ENCODE peak calls at places on chromosomes 1 and 21, in ten cellular contexts. U, G, Q, N, P, H, V, Y, Z and L are unnamed samples.

GRCh38 chr21:33578214-33578613 is 10.3 kb downstream of the DONSON start:
- DNase-seq in P (no peak), H (no peak), N (no peak), Q (no peak), G (no peak), V (no peak), U (no peak), Y (no peak), Z (no peak), L (no peak)

GRCh38 chr1:201348211-201348566 is 29.3 kb downstream of the TNNT2 start:
- DNase-seq in H (peak; percentile 36), Y (no peak), Z (peak; percentile 83), Q (no peak), V (peak; percentile 45), G (no peak), P (peak; percentile 12), U (peak; percentile 60), N (peak; percentile 29), L (peak; percentile 54)

GRCh38 chr1:108038837-108039236 is 73.9 kb upstream of the VAV3 start:
- DNase-seq in V (no peak), Q (no peak), P (no peak), H (no peak), Z (no peak), U (no peak), G (no peak), N (no peak), Y (no peak), L (no peak)

GRCh38 chr1:232613752-232614381 is 16.1 kb downstream of the SIPA1L2 start:
- DNase-seq in Y (no peak), Q (no peak), U (no peak), P (peak; percentile 80), V (no peak), G (no peak), Z (no peak), H (no peak), N (no peak), L (no peak)

GRCh38 chr1:167439301-167439988 is 78.9 kb downstream of the CD247 start:
- DNase-seq in V (no peak), P (no peak), N (no peak), Z (no peak), H (no peak), G (no peak), U (no peak), Y (no peak), Q (peak; percentile 79), L (peak; percentile 54)

GRCh38 chr1:1349256-1350012 is at the start of gene DVL1:
- DNase-seq in P (no peak), Q (peak; percentile 87), U (peak; percentile 85), H (no peak), Y (peak; percentile 57), Z (peak; percentile 88), V (peak; percentile 80), G (peak; percentile 79), N (peak; percentile 82), L (peak; percentile 71)

GRCh38 chr21:42316891-42317290 is 1.7 kb upstream of the TFF3 start:
- DNase-seq in Z (no peak), P (no peak), G (peak; percentile 56), Q (no peak), Y (no peak), U (no peak), H (no peak), N (no peak), V (no peak), L (no peak)

GRCh38 chr1:206430031-206430983 is 40.0 kb upstream of the IKBKE start:
- DNase-seq in U (no peak), G (no peak), H (no peak), Z (no peak), Y (no peak), P (no peak), Q (no peak), N (no peak), V (no peak), L (no peak)

GRCh38 chr1:219938706-219939105 is 10.3 kb upstream of the SLC30A10 start:
- DNase-seq in V (no peak), Z (peak; percentile 39), Q (no peak), P (no peak), G (no peak), N (no peak), Y (no peak), U (no peak), H (no peak), L (no peak)

GRCh38 chr1:109298666-109299086 is 8.1 kb downstream of the MYBPHL start:
- DNase-seq in H (peak; percentile 82), N (peak; percentile 25), V (no peak), G (no peak), U (no peak), P (no peak), Y (no peak), Q (no peak), Z (no peak), L (peak; percentile 39)

GRCh38 chr1:151326619-151327222 is 495 bp downstream of the PI4KB start:
- DNase-seq in Q (peak; percentile 75), Y (no peak), G (no peak), H (no peak), U (no peak), N (peak; percentile 71), P (no peak), Z (peak; percentile 62), V (peak; percentile 68), L (peak; percentile 71)

GRCh38 chr1:208268541-208269337 is 24.6 kb upstream of the PLXNA2 start:
- DNase-seq in Y (no peak), V (no peak), Q (no peak), G (no peak), N (no peak), U (no peak), Z (no peak), H (no peak), P (no peak), L (no peak)

GRCh38 chr21:32653326-32653901 is 41.2 kb upstream of the CFAP298 start:
- DNase-seq in H (no peak), P (no peak), V (peak; percentile 20), Q (no peak), G (no peak), Y (no peak), N (peak; percentile 12), Z (peak; percentile 62), U (no peak), L (peak; percentile 35)

GRCh38 chr1:54591127-54591756 is 32.1 kb downstream of the FAM151A start:
- DNase-seq in Y (no peak), G (no peak), H (no peak), U (no peak), Q (no peak), N (no peak), Z (no peak), V (no peak), P (no peak), L (no peak)

GRCh38 chr1:160221089-160221488 is 15.9 kb downstream of the PEA15 start:
- DNase-seq in Y (no peak), Z (no peak), H (no peak), N (no peak), U (no peak), P (no peak), V (no peak), Q (no peak), G (no peak), L (no peak)

GRCh38 chr1:191757003-191757402 is 401.3 kb upstream of the RGS18 start:
- DNase-seq in U (no peak), Q (no peak), Z (no peak), Y (no peak), N (no peak), V (no peak), G (no peak), H (no peak), P (no peak), L (no peak)

GRCh38 chr1:93207211-93207610 is 26.7 kb downstream of the CCDC18 start:
- DNase-seq in H (no peak), U (no peak), Q (no peak), N (no peak), V (no peak), Z (no peak), P (no peak), G (no peak), Y (no peak), L (no peak)

GRCh38 chr1:101136739-101137138 is 100.1 kb upstream of the S1PR1 start:
- DNase-seq in Z (no peak), G (no peak), U (no peak), H (no peak), V (no peak), Y (no peak), Q (no peak), P (peak; percentile 17), N (no peak), L (peak; percentile 19)

GRCh38 chr1:66291047-66291864 is 242.7 kb upstream of the SGIP1 start:
- DNase-seq in U (no peak), Q (no peak), H (no peak), Y (no peak), V (no peak), G (no peak), P (no peak), N (no peak), Z (no peak), L (no peak)

GRCh38 chr1:109931189-109931672 is 20.6 kb downstream of the CSF1 start:
- DNase-seq in Q (peak; percentile 89), P (peak; percentile 78), G (peak; percentile 37), H (no peak), Y (no peak), V (no peak), U (no peak), Z (peak; percentile 84), N (no peak), L (no peak)

GRCh38 chr1:235866207-235866912 is at the start of gene LYST:
- DNase-seq in U (peak; percentile 80), Z (peak; percentile 37), H (no peak), V (peak; percentile 30), Y (peak; percentile 37), G (peak; percentile 46), P (no peak), Q (peak; percentile 75), N (peak; percentile 68), L (peak; percentile 68)

GRCh38 chr21:37563641-37564340 is 197.2 kb downstream of the DYRK1A start:
- DNase-seq in U (peak; percentile 93), H (peak; percentile 94), Y (peak; percentile 88), Z (peak; percentile 96), Q (peak; percentile 97), N (peak; percentile 91), G (peak; percentile 96), V (peak; percentile 92), P (peak; percentile 77), L (peak; percentile 94)

GRCh38 chr1:116711061-116711582 is 43.1 kb upstream of the CD2 start:
- DNase-seq in P (no peak), U (no peak), V (peak; percentile 45), H (no peak), N (peak; percentile 38), G (peak; percentile 49), Y (no peak), Z (no peak), Q (no peak), L (peak; percentile 63)

GRCh38 chr1:50985094-50985493 is 15.0 kb downstream of the CDKN2C start:
- DNase-seq in V (no peak), Z (no peak), U (no peak), Y (no peak), P (no peak), Q (no peak), H (no peak), G (no peak), N (no peak), L (no peak)

GRCh38 chr1:59880735-59881134 is 45.8 kb downstream of the CYP2J2 start:
- DNase-seq in N (no peak), U (no peak), V (no peak), Q (no peak), Z (no peak), G (no peak), Y (no peak), P (no peak), H (no peak), L (no peak)

GRCh38 chr1:247331172-247331525 is 518 bp downstream of the ZNF496 start:
- DNase-seq in V (peak; percentile 85), G (no peak), Y (peak; percentile 52), N (peak; percentile 77), Q (peak; percentile 83), H (peak; percentile 64), Z (peak; percentile 64), U (peak; percentile 79), P (no peak), L (peak; percentile 83)

GRCh38 chr1:150234647-150235435 is 1.1 kb downstream of the ANP32E start:
- DNase-seq in Q (peak; percentile 91), V (peak; percentile 91), P (no peak), Z (peak; percentile 71), Y (peak; percentile 81), H (peak; percentile 56), N (peak; percentile 93), G (no peak), U (peak; percentile 97), L (peak; percentile 95)

GRCh38 chr21:42234464-42235241 is 15.7 kb downstream of the ABCG1 start:
- DNase-seq in N (peak; percentile 85), P (no peak), U (peak; percentile 81), H (peak; percentile 69), Q (peak; percentile 90), Y (peak; percentile 69), Z (peak; percentile 84), V (peak; percentile 84), G (peak; percentile 61), L (peak; percentile 90)